ENCODE peak calls at places on chromosome 5, in four cellular contexts. C is pancreas, I is PC-9, N is upper lobe of right lung. X is an unnamed sample. For H3K9me3, the result is how much of the 10 kb centered on the place peaks cover.

GRCh38 chr5:132205385-132206125 is 22.1 kb downstream of the P4HA2 start:
- DNase-seq in N (no peak), I (no peak), C (no peak), X (no peak)

GRCh38 chr5:73314395-73315195 is 134.0 kb downstream of the FOXD1 start:
- DNase-seq in I (no peak), N (no peak), C (no peak), X (no peak)

GRCh38 chr5:126594077-126594476 is 942 bp downstream of the ALDH7A1 start:
- DNase-seq in N (no peak), C (no peak), I (peak), X (peak)

GRCh38 chr5:124922255-124922975 is 176.0 kb upstream of the ZNF608 start:
- DNase-seq in N (no peak), C (no peak), I (no peak), X (no peak)

GRCh38 chr5:53067641-53068040 is 41.9 kb downstream of the MOCS2 start:
- DNase-seq in I (no peak), C (no peak), N (no peak), X (no peak)

GRCh38 chr5:80959768-80960442 is at the start of gene RASGRF2:
- DNase-seq in N (no peak), I (no peak), C (no peak), X (no peak)

GRCh38 chr5:98798371-98798770 is 24.9 kb downstream of the RGMB start:
- DNase-seq in I (no peak), N (no peak), C (no peak), X (no peak)

GRCh38 chr5:176167800-176168199 is 70.4 kb upstream of the SIMC1 start:
- DNase-seq in I (no peak), C (no peak), N (no peak), X (no peak)

GRCh38 chr5:637581-638450 is 25.7 kb downstream of the CEP72 start:
- DNase-seq in C (no peak), N (peak), I (no peak), X (no peak)

GRCh38 chr5:169716287-169716686 is 79.2 kb downstream of the DOCK2 start:
- DNase-seq in N (no peak), I (no peak), C (no peak), X (no peak)

GRCh38 chr5:14184725-14185124 is 41.6 kb downstream of the TRIO start:
- DNase-seq in C (no peak), I (peak), N (no peak), X (no peak)

GRCh38 chr5:17079562-17079961 is 137.9 kb upstream of the BASP1 start:
- DNase-seq in I (no peak), C (no peak), N (no peak), X (no peak)

GRCh38 chr5:177447066-177447610 is 524 bp downstream of the PRR7 start:
- DNase-seq in C (peak), I (peak), N (peak), X (no peak)

GRCh38 chr5:65722575-65723424 is 795 bp downstream of the NLN start:
- DNase-seq in C (peak), N (no peak), I (peak), X (no peak)

GRCh38 chr5:14223372-14223771 is 80.2 kb downstream of the TRIO start:
- DNase-seq in C (no peak), I (no peak), N (no peak), X (no peak)

GRCh38 chr5:147530801-147531389 is 21.0 kb upstream of the DPYSL3 start:
- DNase-seq in C (no peak), I (no peak), N (no peak), X (no peak)

GRCh38 chr5:7634837-7635236 is 216.1 kb downstream of the CFAP90 start:
- DNase-seq in I (no peak), N (no peak), C (no peak), X (no peak)

GRCh38 chr5:90739567-90739966 is 181.0 kb downstream of the ADGRV1 start:
- DNase-seq in N (no peak), C (no peak), I (no peak), X (no peak)

GRCh38 chr5:131109540-131110255 is 55.4 kb downstream of the HINT1 start:
- DNase-seq in C (peak), N (no peak), I (peak), X (peak)

GRCh38 chr5:114391321-114391720 is 29.5 kb downstream of the KCNN2 start:
- DNase-seq in N (no peak), C (no peak), I (no peak), X (no peak)

GRCh38 chr5:119105971-119106370 is 35.1 kb downstream of the DMXL1 start:
- DNase-seq in C (no peak), I (no peak), N (no peak), X (no peak)

GRCh38 chr5:55234171-55234700 is 828 bp upstream of the CCNO start:
- DNase-seq in C (peak), N (no peak), I (peak), X (no peak)

DNA sequence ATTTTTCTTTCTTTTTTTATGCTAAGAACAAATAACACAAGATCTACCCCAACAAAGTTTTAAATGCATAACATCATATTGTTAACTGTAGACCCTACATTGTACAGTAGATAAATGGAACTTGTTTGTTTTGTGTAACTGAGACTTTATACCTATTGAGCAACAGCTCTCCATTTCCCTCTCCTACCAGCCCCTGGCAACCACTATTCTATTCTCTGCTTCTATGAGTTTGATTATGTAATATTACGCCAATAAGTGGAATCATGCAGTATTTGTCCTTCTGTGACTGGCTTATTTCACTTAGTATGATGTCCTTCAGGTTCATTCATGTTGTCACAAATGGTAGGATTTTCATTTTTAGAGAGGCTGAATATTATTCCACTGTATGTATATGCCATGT is 308.2 kb upstream of the PRR16 start:
- DNase-seq in C (no peak), N (no peak), I (no peak), X (no peak)
- H3K9me3 ChIP-seq in C (under half), N (under half), I (under half), X (under half)

GRCh38 chr5:149039501-149039900 is 23.4 kb downstream of the SH3TC2 start:
- DNase-seq in I (no peak), C (no peak), N (no peak), X (no peak)

GRCh38 chr5:149036168-149036567 is 26.7 kb downstream of the SH3TC2 start:
- DNase-seq in C (no peak), N (no peak), I (no peak), X (no peak)

GRCh38 chr5:149036970-149037369 is 25.9 kb downstream of the SH3TC2 start:
- DNase-seq in I (no peak), N (no peak), C (no peak), X (no peak)

GRCh38 chr5:149038336-149039075 is 24.4 kb downstream of the SH3TC2 start:
- DNase-seq in C (no peak), N (no peak), I (no peak), X (no peak)

GRCh38 chr5:149037819-149038218 is 25.0 kb downstream of the SH3TC2 start:
- DNase-seq in I (no peak), N (no peak), C (no peak), X (no peak)
- H3K27ac ChIP-seq in I (peak), N (no peak), C (no peak), X (no peak)

GRCh38 chr5:122498163-122498562 is 186.1 kb downstream of the SNCAIP start:
- DNase-seq in C (no peak), N (no peak), I (no peak), X (no peak)

GRCh38 chr5:122493091-122493775 is 181.2 kb downstream of the SNCAIP start:
- DNase-seq in C (peak), N (peak), I (no peak), X (peak)

GRCh38 chr5:122493776-122494518 is 181.9 kb downstream of the SNCAIP start:
- DNase-seq in C (peak), N (no peak), I (no peak), X (no peak)

GRCh38 chr5:122490718-122491117 is 178.7 kb downstream of the SNCAIP start:
- DNase-seq in C (no peak), I (no peak), N (no peak), X (no peak)

DNA sequence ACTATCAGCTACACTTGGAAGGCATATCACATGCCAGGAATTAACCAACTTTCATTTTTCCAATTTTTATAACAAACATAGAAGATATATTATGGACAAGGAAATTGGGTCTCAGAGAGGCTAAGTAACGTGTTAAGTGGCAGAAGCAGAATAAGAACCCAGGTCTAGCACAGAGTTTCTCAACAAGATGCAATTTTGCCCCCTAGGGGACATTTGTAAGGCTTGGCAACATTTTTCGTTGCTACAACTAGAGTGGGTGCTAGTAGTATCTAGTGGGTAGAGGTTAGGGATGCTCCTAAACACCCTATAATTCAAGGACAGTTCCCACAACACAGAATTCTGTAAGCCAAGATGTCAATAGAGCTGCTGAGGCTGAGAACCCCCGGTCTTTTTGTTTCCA is 180.6 kb downstream of the SNCAIP start:
- DNase-seq in N (no peak), C (no peak), I (no peak), X (no peak)
- TF ChIP-seq CTCF in N (peak), C (no peak), I (no peak), X (no peak)

GRCh38 chr5:68930139-68930538 is 163.7 kb upstream of the SLC30A5 start:
- DNase-seq in I (no peak), N (no peak), C (no peak), X (no peak)
- H3K9me3 ChIP-seq in I (under half), N (under half), C (under half), X (under half)

DNA sequence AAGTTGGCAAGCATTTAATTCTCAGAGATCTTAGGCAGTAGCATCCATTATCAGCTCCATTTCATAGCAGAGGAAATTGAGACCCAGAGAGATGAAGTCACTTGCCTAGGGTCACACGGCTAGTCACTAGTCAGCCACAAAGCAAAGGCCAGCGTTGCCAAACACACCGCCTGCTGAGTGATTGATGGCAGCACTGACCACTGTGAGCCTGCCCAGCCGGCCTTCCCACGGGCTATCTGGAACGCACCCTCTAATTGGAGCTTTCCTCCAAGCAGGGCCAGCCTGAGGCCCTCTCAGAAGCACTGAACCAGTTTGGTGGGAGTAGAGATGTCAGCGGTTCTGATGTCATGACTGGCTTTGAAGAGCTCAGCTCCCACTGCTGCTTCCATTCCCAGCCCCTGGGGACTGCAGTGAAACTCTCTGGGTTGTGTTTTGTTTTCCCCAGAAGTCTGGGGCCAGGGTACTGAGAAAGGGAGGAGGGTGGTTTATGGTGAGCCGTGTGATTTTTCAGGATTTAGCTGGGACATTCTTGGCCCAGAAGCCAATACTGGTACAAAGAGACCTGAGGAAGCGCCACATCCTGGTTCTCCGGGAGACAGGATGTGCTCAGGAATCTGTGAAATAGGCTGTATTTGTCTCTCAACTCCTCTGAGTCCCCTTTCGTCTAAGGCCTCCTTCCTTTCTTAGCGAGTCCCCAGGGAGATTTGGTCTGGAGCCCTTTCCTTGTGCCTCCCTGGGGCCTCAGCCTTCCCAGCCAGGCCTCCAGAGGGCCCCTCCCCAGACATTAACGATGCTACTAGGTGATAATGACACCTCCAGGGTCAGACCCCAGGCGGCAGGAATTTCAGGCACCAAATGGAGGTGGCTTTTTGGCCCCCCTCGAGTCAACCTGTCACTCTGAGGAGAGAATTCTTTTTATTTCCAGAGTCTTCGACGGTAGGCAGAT is 44.5 kb downstream of the SPRY4 start:
- DNase-seq in I (peak), N (no peak), C (peak), X (no peak)
- H3K27ac ChIP-seq in I (peak), N (peak), C (peak), X (no peak)

DNA sequence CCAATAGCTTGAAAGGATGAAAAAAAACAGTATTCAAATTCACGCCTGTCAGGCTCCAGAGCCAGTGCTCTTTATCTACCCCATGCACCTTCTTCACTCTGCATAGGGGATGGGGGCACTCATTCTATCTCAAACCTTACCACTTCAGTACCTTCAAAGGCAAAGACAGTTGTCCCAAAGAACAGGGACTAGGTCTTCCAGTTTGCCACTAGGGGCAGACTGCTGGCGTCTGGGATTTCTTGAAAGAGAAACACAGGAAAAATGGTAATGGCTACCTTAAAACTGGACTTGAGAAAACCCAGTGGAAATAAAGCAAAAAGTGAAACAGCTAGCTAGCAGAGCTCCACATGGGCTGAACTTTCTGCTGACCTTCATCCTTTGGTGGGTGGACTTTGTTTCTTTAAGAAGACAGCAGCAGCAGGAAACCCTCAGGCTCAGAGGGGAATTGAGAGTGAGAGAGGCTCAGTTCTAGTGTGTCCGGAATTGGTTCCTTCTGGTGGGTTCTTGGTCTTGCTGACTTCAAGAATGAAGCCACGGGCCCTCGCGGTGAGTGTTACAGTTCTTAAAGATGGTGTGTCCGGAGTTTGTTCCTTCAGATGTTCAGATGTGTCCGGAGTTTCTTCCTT is 41.0 kb upstream of the SLC36A1 start:
- DNase-seq in C (no peak), I (no peak), N (no peak), X (no peak)
- TF ChIP-seq CTCF in C (no peak), I (peak), N (peak), X (no peak)

GRCh38 chr5:141421489-141421855 is 621 bp downstream of the PCDHGA11 start:
- DNase-seq in C (no peak), I (no peak), N (no peak), X (no peak)
- H3K9me3 ChIP-seq in C (under half), I (under half), N (half or more), X (under half)

X was measured in prostate gland.